ENCODE peak calls at places on chromosomes 6 and 20, in eight cellular contexts. One of them, this sample, is unnamed. For H3K4me1, the result is how much of the 10 kb centered on the place peaks cover.

GRCh38 chr20:46979603-46980241 is 85.1 kb downstream of the EYA2 start:
- DNase-seq in PC-3: no peak
- DNase-seq in body of pancreas: no peak
- DNase-seq in heart left ventricle: no peak
- DNase-seq in lower lobe of right lung: no peak
- DNase-seq in MM.1S: peak
- DNase-seq in psoas muscle: no peak
- DNase-seq in breast epithelium: no peak
- DNase-seq in this sample: no peak

GRCh38 chr20:39855799-39856198 is 833.2 kb downstream of the MAFB start:
- DNase-seq in PC-3: no peak
- DNase-seq in body of pancreas: no peak
- DNase-seq in heart left ventricle: no peak
- DNase-seq in lower lobe of right lung: no peak
- DNase-seq in MM.1S: no peak
- DNase-seq in psoas muscle: no peak
- DNase-seq in breast epithelium: no peak
- DNase-seq in this sample: no peak

GRCh38 chr6:63504777-63505384 is 67.4 kb upstream of the LOC128125822 start:
- DNase-seq in PC-3: peak
- DNase-seq in body of pancreas: no peak
- DNase-seq in heart left ventricle: no peak
- DNase-seq in lower lobe of right lung: no peak
- DNase-seq in MM.1S: peak
- DNase-seq in psoas muscle: no peak
- DNase-seq in breast epithelium: no peak
- DNase-seq in this sample: no peak

GRCh38 chr6:168724033-168724432 is 283.0 kb downstream of the SMOC2 start:
- DNase-seq in PC-3: no peak
- DNase-seq in body of pancreas: no peak
- DNase-seq in heart left ventricle: no peak
- DNase-seq in lower lobe of right lung: no peak
- DNase-seq in MM.1S: no peak
- DNase-seq in psoas muscle: no peak
- DNase-seq in breast epithelium: no peak
- DNase-seq in this sample: no peak

GRCh38 chr6:69894578-69895347 is 28.4 kb downstream of the COL19A1 start:
- DNase-seq in PC-3: peak
- DNase-seq in body of pancreas: no peak
- DNase-seq in heart left ventricle: no peak
- DNase-seq in lower lobe of right lung: no peak
- DNase-seq in MM.1S: peak
- DNase-seq in psoas muscle: no peak
- DNase-seq in breast epithelium: no peak
- DNase-seq in this sample: no peak

GRCh38 chr6:31383149-31383548 is 20.2 kb upstream of the MICA start:
- DNase-seq in PC-3: peak
- DNase-seq in body of pancreas: no peak
- DNase-seq in heart left ventricle: no peak
- DNase-seq in lower lobe of right lung: no peak
- DNase-seq in MM.1S: no peak
- DNase-seq in psoas muscle: no peak
- DNase-seq in breast epithelium: no peak
- DNase-seq in this sample: no peak

GRCh38 chr6:111752476-111752875 is 120.8 kb downstream of the FYN start:
- DNase-seq in PC-3: no peak
- DNase-seq in body of pancreas: no peak
- DNase-seq in heart left ventricle: no peak
- DNase-seq in lower lobe of right lung: no peak
- DNase-seq in MM.1S: no peak
- DNase-seq in psoas muscle: no peak
- DNase-seq in breast epithelium: no peak
- DNase-seq in this sample: no peak

GRCh38 chr20:49957487-49957938 is 21.3 kb downstream of the RNF114 start:
- DNase-seq in PC-3: peak
- DNase-seq in body of pancreas: peak
- DNase-seq in heart left ventricle: no peak
- DNase-seq in lower lobe of right lung: no peak
- DNase-seq in MM.1S: no peak
- DNase-seq in psoas muscle: no peak
- DNase-seq in breast epithelium: no peak
- DNase-seq in this sample: no peak

GRCh38 chr6:165671222-165671715 is 8.2 kb upstream of the PDE10A start:
- DNase-seq in PC-3: no peak
- DNase-seq in body of pancreas: no peak
- DNase-seq in heart left ventricle: no peak
- DNase-seq in lower lobe of right lung: no peak
- DNase-seq in MM.1S: no peak
- DNase-seq in psoas muscle: no peak
- DNase-seq in breast epithelium: no peak
- DNase-seq in this sample: no peak

GRCh38 chr6:161152527-161152862 is 121.4 kb downstream of the AGPAT4 start:
- DNase-seq in PC-3: no peak
- DNase-seq in body of pancreas: no peak
- DNase-seq in heart left ventricle: no peak
- DNase-seq in lower lobe of right lung: no peak
- DNase-seq in MM.1S: no peak
- DNase-seq in psoas muscle: no peak
- DNase-seq in breast epithelium: no peak
- DNase-seq in this sample: no peak

GRCh38 chr6:161153725-161154124 is 120.1 kb downstream of the AGPAT4 start:
- DNase-seq in PC-3: no peak
- DNase-seq in body of pancreas: no peak
- DNase-seq in heart left ventricle: no peak
- DNase-seq in lower lobe of right lung: no peak
- DNase-seq in MM.1S: no peak
- DNase-seq in psoas muscle: no peak
- DNase-seq in breast epithelium: no peak
- DNase-seq in this sample: no peak

GRCh38 chr6:161154796-161155335 is 119.0 kb downstream of the AGPAT4 start:
- DNase-seq in PC-3: no peak
- DNase-seq in body of pancreas: no peak
- DNase-seq in heart left ventricle: no peak
- DNase-seq in lower lobe of right lung: no peak
- DNase-seq in MM.1S: no peak
- DNase-seq in psoas muscle: no peak
- DNase-seq in breast epithelium: no peak
- DNase-seq in this sample: no peak

GRCh38 chr6:161151660-161152526 is 122.0 kb downstream of the AGPAT4 start:
- DNase-seq in PC-3: no peak
- DNase-seq in body of pancreas: no peak
- DNase-seq in heart left ventricle: no peak
- DNase-seq in lower lobe of right lung: no peak
- DNase-seq in MM.1S: no peak
- DNase-seq in psoas muscle: no peak
- DNase-seq in breast epithelium: no peak
- DNase-seq in this sample: no peak

DNA sequence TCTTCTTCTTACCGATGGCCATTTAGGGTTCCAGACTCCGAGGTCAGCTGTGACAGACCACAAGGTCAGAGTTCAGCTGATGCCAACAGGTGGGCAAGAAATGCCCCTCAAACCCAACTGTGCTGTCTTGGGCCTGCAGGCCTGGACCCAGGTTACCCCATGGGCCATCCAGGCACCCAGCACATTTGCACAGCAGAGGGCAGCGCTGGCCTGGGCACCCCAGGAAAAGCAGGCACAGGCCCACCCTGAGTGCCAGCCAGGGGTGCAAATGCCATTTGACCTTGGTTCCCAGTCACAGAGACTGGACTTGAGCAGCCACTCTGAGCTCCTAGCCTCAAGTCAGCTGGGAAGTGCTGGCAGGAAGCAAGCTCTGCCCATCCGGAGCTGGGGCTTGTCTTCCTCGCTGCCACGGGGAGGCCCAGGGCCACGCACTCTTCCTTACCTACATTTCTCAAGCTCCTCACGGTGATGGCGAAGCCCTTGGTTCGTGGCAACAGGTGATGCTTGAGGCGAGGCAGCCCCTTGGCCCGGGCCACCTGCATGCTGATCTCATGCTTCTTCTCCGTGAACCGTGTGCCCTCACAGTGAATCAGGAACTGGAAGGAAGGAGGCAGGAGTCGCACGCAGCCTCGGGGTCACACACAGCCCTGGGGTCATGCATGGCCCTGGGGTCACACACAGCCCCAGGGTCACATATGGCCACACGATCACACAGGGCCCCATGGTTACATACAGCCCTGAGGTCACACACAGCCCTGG is 120.8 kb downstream of the AGPAT4 start:
- DNase-seq in PC-3: no peak
- DNase-seq in body of pancreas: no peak
- DNase-seq in heart left ventricle: no peak
- DNase-seq in lower lobe of right lung: no peak
- DNase-seq in MM.1S: no peak
- DNase-seq in psoas muscle: no peak
- DNase-seq in breast epithelium: no peak
- DNase-seq in this sample: no peak
- TF ChIP-seq CTCF in PC-3: peak
- TF ChIP-seq CTCF in body of pancreas: peak
- TF ChIP-seq CTCF in heart left ventricle: peak
- TF ChIP-seq CTCF in lower lobe of right lung: peak
- TF ChIP-seq CTCF in MM.1S: no peak
- TF ChIP-seq CTCF in psoas muscle: no peak
- TF ChIP-seq CTCF in breast epithelium: no peak
- TF ChIP-seq CTCF in this sample: peak

GRCh38 chr6:2218866-2219265 is 26.5 kb downstream of the GMDS start:
- DNase-seq in PC-3: no peak
- DNase-seq in body of pancreas: no peak
- DNase-seq in heart left ventricle: no peak
- DNase-seq in lower lobe of right lung: no peak
- DNase-seq in MM.1S: no peak
- DNase-seq in psoas muscle: no peak
- DNase-seq in breast epithelium: no peak
- DNase-seq in this sample: no peak

GRCh38 chr6:2215342-2215741 is 30.1 kb downstream of the GMDS start:
- DNase-seq in PC-3: no peak
- DNase-seq in body of pancreas: no peak
- DNase-seq in heart left ventricle: no peak
- DNase-seq in lower lobe of right lung: no peak
- DNase-seq in MM.1S: no peak
- DNase-seq in psoas muscle: no peak
- DNase-seq in breast epithelium: no peak
- DNase-seq in this sample: no peak

GRCh38 chr6:2213082-2213481 is 32.3 kb downstream of the GMDS start:
- DNase-seq in PC-3: no peak
- DNase-seq in body of pancreas: no peak
- DNase-seq in heart left ventricle: no peak
- DNase-seq in lower lobe of right lung: no peak
- DNase-seq in MM.1S: no peak
- DNase-seq in psoas muscle: no peak
- DNase-seq in breast epithelium: no peak
- DNase-seq in this sample: no peak

GRCh38 chr6:2220154-2220553 is 25.3 kb downstream of the GMDS start:
- DNase-seq in PC-3: no peak
- DNase-seq in body of pancreas: no peak
- DNase-seq in heart left ventricle: no peak
- DNase-seq in lower lobe of right lung: no peak
- DNase-seq in MM.1S: no peak
- DNase-seq in psoas muscle: no peak
- DNase-seq in breast epithelium: no peak
- DNase-seq in this sample: no peak

DNA sequence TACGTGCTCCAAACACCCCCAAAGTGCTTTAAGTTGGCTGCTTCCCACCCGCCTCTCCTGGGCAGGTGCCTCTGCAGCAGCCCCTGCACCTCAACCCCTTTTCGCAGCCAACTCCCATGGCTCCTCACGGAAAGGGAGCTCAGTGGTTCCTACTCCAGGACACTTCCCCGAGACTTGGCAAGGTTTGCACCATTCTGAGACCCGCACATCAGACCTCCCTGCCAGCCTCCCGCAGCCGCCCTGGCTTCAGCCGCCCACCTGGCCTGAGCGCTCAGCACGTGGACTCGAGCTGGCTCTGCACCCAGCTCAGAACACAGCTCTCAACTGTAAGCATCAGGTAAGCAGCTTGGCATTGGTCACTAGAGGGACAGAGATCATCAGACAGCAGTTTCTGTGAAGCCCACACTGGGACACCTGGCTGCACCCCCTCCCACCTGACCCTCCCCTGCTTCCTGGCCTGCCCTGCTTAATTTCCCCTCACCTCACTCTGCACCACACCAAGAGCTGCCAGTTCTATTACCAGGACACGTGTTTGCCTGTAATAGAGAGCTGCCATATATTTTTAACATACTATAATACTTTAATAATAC is 28.5 kb downstream of the GMDS start:
- DNase-seq in PC-3: no peak
- DNase-seq in body of pancreas: no peak
- DNase-seq in heart left ventricle: no peak
- DNase-seq in lower lobe of right lung: no peak
- DNase-seq in MM.1S: no peak
- DNase-seq in psoas muscle: no peak
- DNase-seq in breast epithelium: no peak
- DNase-seq in this sample: no peak
- H3K4me1 ChIP-seq in PC-3: under half
- H3K4me1 ChIP-seq in body of pancreas: under half
- H3K4me1 ChIP-seq in heart left ventricle: under half
- H3K4me1 ChIP-seq in lower lobe of right lung: under half
- H3K4me1 ChIP-seq in MM.1S: under half
- H3K4me1 ChIP-seq in psoas muscle: under half
- H3K4me1 ChIP-seq in breast epithelium: under half
- H3K4me1 ChIP-seq in this sample: under half

DNA sequence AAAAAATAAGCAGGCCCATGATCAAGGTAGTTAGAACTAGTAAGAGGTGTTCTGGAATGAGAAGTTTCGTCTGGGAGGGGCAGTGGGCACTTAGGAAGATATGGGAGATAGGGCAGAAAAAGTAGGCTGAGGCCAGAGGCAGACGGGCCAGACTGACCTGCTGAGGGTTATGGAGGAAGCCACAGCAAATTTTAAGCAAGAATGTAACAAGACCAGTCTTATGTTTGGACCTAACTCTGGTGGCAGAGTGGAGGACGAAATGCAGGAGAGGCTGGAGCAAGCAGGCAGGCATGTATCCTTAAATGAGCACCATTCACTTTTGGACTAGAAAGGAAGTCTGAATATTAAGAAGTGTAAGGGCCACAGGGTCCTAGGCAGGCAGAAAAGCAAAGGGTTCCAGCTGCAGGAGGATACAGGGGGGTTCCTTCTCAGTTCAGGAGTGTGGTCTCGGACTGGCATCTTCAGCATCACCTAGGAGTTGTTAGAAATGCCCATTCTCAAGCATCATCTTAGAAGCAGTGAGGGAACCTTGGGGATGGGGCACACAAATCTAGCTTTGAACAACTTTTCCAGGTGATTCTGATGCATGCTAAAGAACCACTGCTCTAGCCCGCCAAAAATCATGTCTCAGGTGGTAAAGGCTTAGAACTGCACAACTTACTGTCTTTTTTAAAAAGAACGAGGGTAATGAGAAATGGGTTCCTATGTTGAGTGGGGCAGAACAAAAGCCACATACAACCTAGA is 1.7 kb upstream of the DSTN start:
- DNase-seq in PC-3: peak
- DNase-seq in body of pancreas: no peak
- DNase-seq in heart left ventricle: no peak
- DNase-seq in lower lobe of right lung: no peak
- DNase-seq in MM.1S: no peak
- DNase-seq in psoas muscle: no peak
- DNase-seq in breast epithelium: no peak
- DNase-seq in this sample: no peak
- TF ChIP-seq CTCF in PC-3: no peak
- TF ChIP-seq CTCF in body of pancreas: no peak
- TF ChIP-seq CTCF in heart left ventricle: no peak
- TF ChIP-seq CTCF in lower lobe of right lung: no peak
- TF ChIP-seq CTCF in MM.1S: no peak
- TF ChIP-seq CTCF in psoas muscle: no peak
- TF ChIP-seq CTCF in breast epithelium: peak
- TF ChIP-seq CTCF in this sample: no peak

GRCh38 chr20:41004561-41005360 is 23.9 kb upstream of the TOP1 start:
- DNase-seq in PC-3: peak
- DNase-seq in body of pancreas: no peak
- DNase-seq in heart left ventricle: no peak
- DNase-seq in lower lobe of right lung: no peak
- DNase-seq in MM.1S: no peak
- DNase-seq in psoas muscle: peak
- DNase-seq in breast epithelium: no peak
- DNase-seq in this sample: no peak
- H3K4me1 ChIP-seq in PC-3: half or more
- H3K4me1 ChIP-seq in body of pancreas: under half
- H3K4me1 ChIP-seq in heart left ventricle: under half
- H3K4me1 ChIP-seq in lower lobe of right lung: half or more
- H3K4me1 ChIP-seq in MM.1S: under half
- H3K4me1 ChIP-seq in psoas muscle: under half
- H3K4me1 ChIP-seq in breast epithelium: under half
- H3K4me1 ChIP-seq in this sample: under half